ENCODE peak calls at places on chromosomes 3 and 15, in nine cellular contexts. W is stomach, H is A549, N is lower leg skin, Z is sigmoid colon, G is gastrocnemius medialis, F is transverse colon, T is esophagus squamous epithelium, B is breast epithelium. C is an unnamed sample.
A peak's percentile ranks its signal among the peaks of the same experiment; 100 is the strongest.

GRCh38 chr15:57921371-57921770 is 144.1 kb downstream of the ALDH1A2 start:
- DNase-seq in H (no peak), F (no peak), G (no peak), Z (no peak), T (no peak), N (no peak), W (no peak), B (no peak), C (no peak)

GRCh38 chr15:74569731-74570070 is 28.7 kb downstream of the ARID3B start:
- DNase-seq in Z (no peak), B (no peak), H (no peak), F (no peak), G (no peak), N (no peak), T (no peak), W (no peak), C (no peak)

GRCh38 chr3:46087871-46088270 is 60.6 kb upstream of the XCR1 start:
- DNase-seq in Z (no peak), F (no peak), W (no peak), T (no peak), B (no peak), H (peak; percentile 20), N (no peak), G (no peak), C (no peak)

GRCh38 chr3:150365132-150365604 is 42.9 kb upstream of the TSC22D2 start:
- DNase-seq in Z (no peak), N (no peak), B (no peak), H (no peak), T (no peak), F (no peak), W (no peak), G (no peak), C (no peak)

GRCh38 chr15:81225161-81225671 is 28.5 kb downstream of the IL16 start:
- DNase-seq in N (peak; percentile 91), F (peak; percentile 25), H (no peak), W (no peak), T (no peak), G (no peak), B (no peak), Z (peak; percentile 88), C (no peak)

GRCh38 chr3:163450684-163451083 is 1627.6 kb downstream of the SI start:
- DNase-seq in T (no peak), W (no peak), N (no peak), B (no peak), G (no peak), F (no peak), H (no peak), Z (no peak), C (no peak)

GRCh38 chr3:194986208-194987043 is 284.5 kb downstream of the XXYLT1 start:
- DNase-seq in W (peak; percentile 31), H (no peak), T (no peak), G (no peak), Z (no peak), N (peak; percentile 77), F (no peak), B (peak; percentile 30), C (no peak)

GRCh38 chr15:90957105-90957790 is 2.6 kb downstream of the RCCD1 start:
- DNase-seq in W (peak; percentile 42), F (no peak), T (no peak), B (no peak), N (no peak), H (no peak), G (no peak), Z (no peak), C (no peak)

GRCh38 chr3:51538115-51538458 is 432 bp upstream of the RAD54L2 start:
- DNase-seq in T (no peak), H (no peak), N (no peak), G (no peak), Z (no peak), W (no peak), F (no peak), B (no peak), C (peak; percentile 47)

GRCh38 chr3:53225181-53225580 is 30.6 kb downstream of the TKT start:
- DNase-seq in W (no peak), N (no peak), Z (no peak), B (no peak), T (no peak), H (no peak), G (no peak), F (no peak), C (no peak)

GRCh38 chr3:53223025-53223424 is 32.8 kb downstream of the TKT start:
- DNase-seq in G (no peak), H (no peak), N (no peak), W (no peak), F (no peak), B (no peak), Z (no peak), T (no peak), C (no peak)

GRCh38 chr3:53224536-53224935 is 31.3 kb downstream of the TKT start:
- DNase-seq in H (no peak), F (no peak), G (no peak), T (no peak), W (no peak), Z (no peak), N (no peak), B (no peak), C (no peak)

GRCh38 chr3:53223541-53223966 is 32.3 kb downstream of the TKT start:
- DNase-seq in F (no peak), Z (no peak), W (no peak), G (no peak), N (no peak), T (no peak), H (no peak), B (no peak), C (no peak)

DNA sequence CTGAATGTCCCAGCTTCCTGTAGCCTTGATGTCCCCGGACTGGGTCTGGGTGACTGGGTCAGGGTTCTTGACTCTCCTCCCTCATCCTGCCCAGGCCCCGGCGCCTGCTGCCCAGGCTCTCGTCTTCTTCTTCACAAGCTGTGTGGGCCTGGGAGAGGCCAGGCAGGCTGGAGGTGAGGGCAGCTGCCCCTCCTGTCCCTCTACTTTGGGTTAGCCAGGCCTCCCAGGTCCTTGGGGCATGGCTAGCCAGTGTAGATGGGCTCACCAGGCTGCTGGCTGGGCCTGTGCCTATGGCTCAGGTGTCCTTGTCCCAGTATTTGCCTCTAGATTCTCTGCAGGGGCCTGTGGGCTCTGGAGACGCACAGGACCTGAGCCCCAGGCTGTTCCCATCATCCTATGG is 31.8 kb downstream of the TKT start:
- DNase-seq in B (no peak), H (no peak), F (no peak), W (no peak), N (no peak), Z (no peak), T (no peak), G (no peak), C (no peak)
- TF ChIP-seq POLR2A in B (no peak), H (no peak), F (no peak), W (no peak), N (no peak), Z (no peak), T (no peak), G (no peak), C (no peak)

GRCh38 chr15:70892002-70892911 is at the start of the genes LRRC49 and THAP10:
- DNase-seq in W (peak; percentile 82), H (peak; percentile 98), T (peak; percentile 30), G (peak; percentile 68), B (peak; percentile 79), Z (peak; percentile 95), N (peak; percentile 96), F (peak; percentile 84), C (peak; percentile 86)
- TF ChIP-seq POLR2A in W (no peak), H (peak; percentile 58), T (no peak), G (no peak), B (peak; percentile 24), Z (no peak), N (no peak), F (no peak), C (peak; percentile 6)

DNA sequence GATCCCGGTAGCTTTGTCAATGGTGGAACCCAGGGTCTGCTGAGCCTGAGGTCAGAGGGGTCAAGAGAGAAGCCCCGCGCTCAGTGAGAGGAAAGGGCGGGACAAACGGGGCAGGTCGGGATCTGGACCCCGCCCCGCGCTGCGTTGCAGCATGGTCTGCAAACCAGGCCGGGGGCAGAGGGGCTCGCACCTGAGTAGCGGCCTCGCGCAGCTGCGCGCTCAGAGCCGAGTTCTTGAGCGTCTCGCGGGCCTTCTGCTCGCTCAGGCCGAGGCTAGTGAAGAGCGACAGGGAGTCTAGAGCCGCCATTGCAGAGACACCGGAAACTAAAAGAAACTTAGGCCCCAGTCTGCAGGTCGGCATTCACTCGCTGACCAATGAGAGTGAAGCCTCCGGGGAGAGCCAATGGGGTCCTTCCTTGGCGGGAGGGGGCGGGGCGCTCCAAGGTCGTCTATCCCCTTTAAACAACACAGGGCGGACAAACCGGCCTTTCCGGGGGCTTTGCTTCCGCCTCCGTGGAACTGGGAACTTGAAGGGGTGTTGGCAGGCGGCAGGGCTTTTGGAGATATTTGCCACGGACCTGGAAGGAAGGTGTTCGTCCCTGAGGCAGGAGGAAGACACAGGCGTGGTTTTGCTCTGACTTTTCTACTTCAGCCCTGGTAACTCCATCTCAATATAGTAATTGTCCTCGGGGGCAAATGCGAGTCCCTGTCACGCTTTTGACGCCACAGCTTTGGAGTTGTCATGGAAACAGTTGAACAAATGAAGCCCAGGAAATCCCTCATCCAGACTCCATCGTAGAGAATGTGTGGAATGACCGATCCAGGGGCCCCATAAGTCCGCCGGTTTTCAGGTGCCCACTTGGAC is at the start of gene QARS1:
- DNase-seq in W (peak; percentile 95), Z (peak; percentile 97), F (peak; percentile 96), T (peak; percentile 60), H (peak; percentile 84), N (peak; percentile 99), G (peak; percentile 93), B (peak; percentile 93), C (peak; percentile 90)
- TF ChIP-seq POLR2A in W (no peak), Z (peak; percentile 61), F (peak; percentile 75), T (peak; percentile 27), H (peak; percentile 46), N (no peak), G (peak; percentile 52), B (no peak), C (peak; percentile 73)

GRCh38 chr15:66293419-66294156 is at the start of gene DIS3L:
- DNase-seq in B (no peak), G (peak; percentile 5), T (no peak), H (peak; percentile 82), W (peak; percentile 72), F (peak; percentile 75), Z (peak; percentile 75), N (peak; percentile 91), C (peak; percentile 83)
- TF ChIP-seq POLR2A in B (no peak), G (peak; percentile 11), T (peak; percentile 50), H (peak; percentile 84), W (no peak), F (peak; percentile 25), Z (no peak), N (no peak), C (peak; percentile 58)

GRCh38 chr3:116702370-116702769 is 7.2 kb upstream of the TUSC7 start:
- DNase-seq in B (no peak), N (no peak), W (no peak), F (no peak), G (no peak), T (no peak), H (no peak), Z (no peak), C (no peak)
- TF ChIP-seq POLR2A in B (no peak), N (no peak), W (no peak), F (no peak), G (no peak), T (no peak), H (no peak), Z (no peak), C (no peak)